ENCODE peak calls at places on chromosome X, in five cellular contexts. One of them, this sample, is unnamed.

GRCh38 chrX:152824841-152825374 is 5.6 kb downstream of the CETN2 start:
- DNase-seq in IMR-90: peak
- DNase-seq in prostate gland: no peak
- DNase-seq in testis: no peak
- DNase-seq in heart left ventricle: no peak
- DNase-seq in this sample: no peak

GRCh38 chrX:132837126-132837525 is 121.3 kb downstream of the HS6ST2 start:
- DNase-seq in IMR-90: no peak
- DNase-seq in heart left ventricle: no peak
- DNase-seq in prostate gland: no peak
- DNase-seq in testis: no peak
- DNase-seq in this sample: no peak

GRCh38 chrX:41302293-41302868 is 31.6 kb upstream of the DDX3X start:
- DNase-seq in heart left ventricle: no peak
- DNase-seq in IMR-90: no peak
- DNase-seq in testis: no peak
- DNase-seq in prostate gland: no peak
- DNase-seq in this sample: peak

GRCh38 chrX:136529795-136530194 is 2.2 kb upstream of the VGLL1 start:
- DNase-seq in prostate gland: no peak
- DNase-seq in testis: peak
- DNase-seq in IMR-90: no peak
- DNase-seq in heart left ventricle: no peak
- DNase-seq in this sample: no peak

GRCh38 chrX:102154218-102154860 is 1.4 kb downstream of the BEX5 start:
- DNase-seq in IMR-90: no peak
- DNase-seq in prostate gland: peak
- DNase-seq in testis: peak
- DNase-seq in heart left ventricle: no peak
- DNase-seq in this sample: no peak

GRCh38 chrX:67295924-67296323 is 247.9 kb upstream of the AR start:
- DNase-seq in testis: peak
- DNase-seq in heart left ventricle: no peak
- DNase-seq in IMR-90: no peak
- DNase-seq in prostate gland: no peak
- DNase-seq in this sample: no peak

GRCh38 chrX:38879631-38880220 is 78.5 kb downstream of the MID1IP1 start:
- DNase-seq in testis: no peak
- DNase-seq in IMR-90: no peak
- DNase-seq in prostate gland: peak
- DNase-seq in heart left ventricle: peak
- DNase-seq in this sample: no peak

GRCh38 chrX:40007136-40007535 is 90.6 kb downstream of the BCOR start:
- DNase-seq in IMR-90: no peak
- DNase-seq in heart left ventricle: no peak
- DNase-seq in prostate gland: no peak
- DNase-seq in testis: no peak
- DNase-seq in this sample: no peak

GRCh38 chrX:1657367-1658082 is 42.7 kb downstream of the ASMT start:
- DNase-seq in IMR-90: no peak
- DNase-seq in testis: peak
- DNase-seq in heart left ventricle: peak
- DNase-seq in prostate gland: no peak
- DNase-seq in this sample: no peak

DNA sequence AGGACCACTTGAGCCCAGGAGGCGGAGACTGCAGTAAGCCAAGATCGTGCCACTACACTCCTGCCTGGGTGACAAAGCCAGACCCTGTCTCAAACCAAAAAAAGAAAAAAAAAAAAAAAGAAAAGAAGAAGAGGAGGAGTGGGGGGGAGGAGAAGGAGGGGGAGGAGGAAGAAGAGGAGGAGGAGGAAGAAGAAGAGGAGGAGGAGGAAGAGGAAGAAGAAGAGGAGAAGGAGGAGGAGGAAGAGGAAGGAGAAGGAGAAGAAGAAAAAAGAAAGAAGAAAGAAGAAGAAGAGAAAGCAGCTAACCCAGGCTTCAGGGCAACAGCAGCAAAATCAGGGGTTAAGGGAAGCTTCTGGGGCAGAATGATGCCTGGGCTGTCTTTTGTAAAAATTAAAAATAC is 27.5 kb downstream of the VMA21 start:
- DNase-seq in heart left ventricle: no peak
- DNase-seq in prostate gland: no peak
- DNase-seq in IMR-90: no peak
- DNase-seq in testis: no peak
- DNase-seq in this sample: no peak
- TF ChIP-seq POLR2A in heart left ventricle: no peak
- TF ChIP-seq POLR2A in prostate gland: no peak
- TF ChIP-seq POLR2A in IMR-90: no peak
- TF ChIP-seq POLR2A in testis: no peak
- TF ChIP-seq POLR2A in this sample: no peak

GRCh38 chrX:100819837-100820666 is at the start of gene CSTF2:
- DNase-seq in prostate gland: peak
- DNase-seq in heart left ventricle: peak
- DNase-seq in IMR-90: peak
- DNase-seq in testis: peak
- DNase-seq in this sample: peak
- TF ChIP-seq POLR2A in prostate gland: no peak
- TF ChIP-seq POLR2A in heart left ventricle: no peak
- TF ChIP-seq POLR2A in IMR-90: no peak
- TF ChIP-seq POLR2A in testis: no peak
- TF ChIP-seq POLR2A in this sample: peak

GRCh38 chrX:115031989-115032388 is 14.6 kb upstream of the IL13RA2 start:
- DNase-seq in testis: no peak
- DNase-seq in prostate gland: no peak
- DNase-seq in heart left ventricle: no peak
- DNase-seq in IMR-90: no peak
- DNase-seq in this sample: no peak

GRCh38 chrX:115030635-115031034 is 13.2 kb upstream of the IL13RA2 start:
- DNase-seq in testis: no peak
- DNase-seq in prostate gland: peak
- DNase-seq in heart left ventricle: no peak
- DNase-seq in IMR-90: no peak
- DNase-seq in this sample: no peak

GRCh38 chrX:115029869-115030564 is 12.6 kb upstream of the IL13RA2 start:
- DNase-seq in testis: no peak
- DNase-seq in IMR-90: no peak
- DNase-seq in heart left ventricle: no peak
- DNase-seq in prostate gland: peak
- DNase-seq in this sample: no peak
- TF ChIP-seq POLR2A in testis: no peak
- TF ChIP-seq POLR2A in IMR-90: no peak
- TF ChIP-seq POLR2A in heart left ventricle: no peak
- TF ChIP-seq POLR2A in prostate gland: no peak
- TF ChIP-seq POLR2A in this sample: no peak

GRCh38 chrX:139194571-139195280 is 335.8 kb upstream of the F9 start:
- DNase-seq in IMR-90: no peak
- DNase-seq in prostate gland: peak
- DNase-seq in testis: peak
- DNase-seq in heart left ventricle: peak
- DNase-seq in this sample: no peak
- TF ChIP-seq POLR2A in IMR-90: no peak
- TF ChIP-seq POLR2A in prostate gland: no peak
- TF ChIP-seq POLR2A in testis: no peak
- TF ChIP-seq POLR2A in heart left ventricle: no peak
- TF ChIP-seq POLR2A in this sample: no peak

GRCh38 chrX:16870095-16870860 is at the start of gene RBBP7:
- DNase-seq in prostate gland: peak
- DNase-seq in testis: peak
- DNase-seq in IMR-90: peak
- DNase-seq in heart left ventricle: peak
- DNase-seq in this sample: peak
- TF ChIP-seq POLR2A in prostate gland: peak
- TF ChIP-seq POLR2A in testis: peak
- TF ChIP-seq POLR2A in IMR-90: peak
- TF ChIP-seq POLR2A in heart left ventricle: peak
- TF ChIP-seq POLR2A in this sample: peak

GRCh38 chrX:129930941-129931410 is 25.0 kb downstream of the UTP14A start:
- DNase-seq in testis: peak
- DNase-seq in prostate gland: no peak
- DNase-seq in IMR-90: no peak
- DNase-seq in heart left ventricle: peak
- DNase-seq in this sample: no peak

DNA sequence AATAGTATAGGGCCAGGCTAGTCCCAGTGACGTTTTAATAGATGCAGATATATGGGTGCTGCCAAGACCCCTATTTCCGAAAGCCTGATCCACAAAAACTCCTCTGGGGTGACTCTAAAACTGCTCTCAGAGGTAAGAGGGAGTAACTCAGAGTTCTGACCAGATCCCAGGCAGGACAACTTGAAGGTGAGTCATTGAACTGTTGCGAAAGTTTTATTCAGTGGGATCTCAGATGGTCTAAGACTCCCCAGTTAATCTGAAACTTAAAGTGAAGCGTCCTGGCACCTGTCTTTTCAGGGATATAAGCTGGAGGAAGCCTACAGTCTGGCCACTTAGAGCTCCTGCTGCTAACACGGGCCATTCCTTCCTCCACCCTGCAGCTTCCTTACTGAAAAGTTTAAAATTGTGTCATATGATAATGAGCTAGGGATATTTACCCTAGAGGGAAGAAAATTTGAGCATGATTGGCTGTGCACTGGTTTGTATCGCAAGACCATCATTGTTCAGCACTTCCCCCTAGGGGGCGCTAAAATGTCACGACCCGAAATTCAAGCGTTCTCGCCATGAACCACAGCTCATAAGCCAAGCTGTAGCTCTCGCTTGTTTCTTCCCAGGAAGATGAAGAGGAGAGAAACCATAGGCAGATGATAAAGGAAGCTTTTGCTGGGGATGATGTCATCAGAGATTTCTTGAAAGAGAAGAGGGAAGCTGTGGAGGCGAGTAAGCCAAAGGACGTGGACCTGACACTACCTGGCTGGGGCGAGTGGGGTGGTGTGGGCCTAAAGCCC is 19.5 kb downstream of the UTP14A start:
- DNase-seq in prostate gland: peak
- DNase-seq in IMR-90: peak
- DNase-seq in testis: peak
- DNase-seq in heart left ventricle: peak
- DNase-seq in this sample: peak
- TF ChIP-seq POLR2A in prostate gland: no peak
- TF ChIP-seq POLR2A in IMR-90: no peak
- TF ChIP-seq POLR2A in testis: no peak
- TF ChIP-seq POLR2A in heart left ventricle: no peak
- TF ChIP-seq POLR2A in this sample: no peak

This sample was measured in erythroblast.